ENCODE peak calls at places on chromosome 13, in five cellular contexts. S is cardiac fibroblast; G is thoracic aorta; N is AG09309; Y is CD8-positive, alpha-beta T cell. D is an unnamed sample.

GRCh38 chr13:97253581-97254293 is 31.6 kb downstream of the MBNL2 start:
- DNase-seq in S (no peak), Y (no peak), N (no peak), G (no peak), D (no peak)

GRCh38 chr13:49502954-49503353 is 7.2 kb downstream of the PHF11 start:
- DNase-seq in N (no peak), S (peak; percentile 84), G (no peak), Y (no peak), D (peak; percentile 90)

GRCh38 chr13:37414667-37415066 is 183.9 kb downstream of the POSTN start:
- DNase-seq in N (no peak), S (no peak), G (no peak), Y (no peak), D (no peak)

GRCh38 chr13:37479901-37480300 is 118.7 kb downstream of the POSTN start:
- DNase-seq in N (no peak), S (peak; percentile 44), Y (no peak), G (no peak), D (peak; percentile 46)

GRCh38 chr13:101875091-101875490 is 422.6 kb downstream of the ITGBL1 start:
- DNase-seq in N (no peak), G (no peak), S (no peak), Y (no peak), D (no peak)

GRCh38 chr13:46149272-46150133 is 32.5 kb downstream of the LCP1 start:
- DNase-seq in G (no peak), Y (no peak), N (no peak), S (no peak), D (peak; percentile 85)

GRCh38 chr13:36130542-36131214 is 504 bp downstream of the DCLK1 start:
- DNase-seq in S (peak; percentile 15), N (no peak), Y (no peak), G (no peak), D (peak; percentile 16)

GRCh38 chr13:97537110-97537509 is 103.1 kb downstream of the RAP2A start:
- DNase-seq in Y (no peak), N (no peak), G (no peak), S (no peak), D (no peak)

GRCh38 chr13:67515895-67516294 is 285.8 kb upstream of the PCDH9 start:
- DNase-seq in S (peak; percentile 1), G (no peak), Y (no peak), N (no peak), D (peak; percentile 82)

GRCh38 chr13:44425815-44426078 is 52.1 kb downstream of the SERP2 start:
- DNase-seq in S (no peak), G (no peak), Y (no peak), N (no peak), D (no peak)

GRCh38 chr13:49643003-49643651 is 14.8 kb downstream of the ARL11 start:
- DNase-seq in G (no peak), N (no peak), Y (no peak), S (no peak), D (no peak)

GRCh38 chr13:26300140-26300539 is 46.2 kb downstream of the CDK8 start:
- DNase-seq in Y (no peak), S (peak; percentile 50), N (no peak), G (no peak), D (peak; percentile 72)

GRCh38 chr13:74087304-74087703 is 46.9 kb downstream of the KLF12 start:
- DNase-seq in G (no peak), N (no peak), S (no peak), Y (no peak), D (no peak)

DNA sequence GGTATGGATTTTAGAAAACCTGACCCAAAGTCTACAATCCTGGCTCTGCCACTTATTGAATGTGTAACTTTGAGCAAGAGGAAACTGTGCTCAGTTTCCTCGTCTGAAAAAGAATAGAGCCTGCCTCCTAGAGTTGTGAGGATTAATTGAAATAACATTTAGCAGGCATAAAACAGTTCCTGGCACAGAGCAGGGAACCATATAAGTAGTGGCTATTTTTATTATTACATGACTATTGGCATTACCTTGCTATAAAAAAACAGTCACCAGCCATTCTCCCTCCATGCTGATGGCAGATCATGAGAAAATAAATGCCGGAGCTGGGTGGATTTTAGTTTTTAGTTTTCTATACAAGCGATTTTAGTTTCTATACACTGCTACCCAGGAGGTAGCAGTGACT is 5.8 kb downstream of the DOCK9 start:
- DNase-seq in G (no peak), Y (no peak), S (no peak), N (no peak), D (no peak)
- H3K4me3 ChIP-seq in G (no peak overlapping the region), Y (no peak overlapping the region), S (no peak overlapping the region), N (no peak overlapping the region), D (no peak overlapping the region)

DNA sequence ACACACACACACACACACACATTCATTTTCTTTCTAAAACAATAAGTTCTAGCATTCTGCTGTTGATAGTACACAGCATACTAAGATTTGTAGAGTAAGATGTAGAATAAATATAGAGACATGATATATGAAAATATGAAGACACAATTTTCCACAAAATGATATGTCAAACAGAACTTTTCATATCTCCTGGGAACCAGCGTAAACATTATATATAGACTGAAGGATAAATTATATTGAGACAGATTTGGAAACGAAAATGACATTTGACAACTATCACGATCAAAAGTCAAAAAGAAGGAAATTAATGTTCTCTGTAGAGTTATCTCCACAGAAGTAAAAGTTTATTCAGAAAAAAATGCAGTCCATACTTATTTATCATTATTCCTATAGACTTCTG is 1605.7 kb upstream of the SLC10A2 start:
- DNase-seq in G (no peak), S (no peak), Y (no peak), N (no peak), D (no peak)
- TF ChIP-seq CTCF in G (no peak), S (no peak), Y (no peak), N (no peak), D (no peak)

DNA sequence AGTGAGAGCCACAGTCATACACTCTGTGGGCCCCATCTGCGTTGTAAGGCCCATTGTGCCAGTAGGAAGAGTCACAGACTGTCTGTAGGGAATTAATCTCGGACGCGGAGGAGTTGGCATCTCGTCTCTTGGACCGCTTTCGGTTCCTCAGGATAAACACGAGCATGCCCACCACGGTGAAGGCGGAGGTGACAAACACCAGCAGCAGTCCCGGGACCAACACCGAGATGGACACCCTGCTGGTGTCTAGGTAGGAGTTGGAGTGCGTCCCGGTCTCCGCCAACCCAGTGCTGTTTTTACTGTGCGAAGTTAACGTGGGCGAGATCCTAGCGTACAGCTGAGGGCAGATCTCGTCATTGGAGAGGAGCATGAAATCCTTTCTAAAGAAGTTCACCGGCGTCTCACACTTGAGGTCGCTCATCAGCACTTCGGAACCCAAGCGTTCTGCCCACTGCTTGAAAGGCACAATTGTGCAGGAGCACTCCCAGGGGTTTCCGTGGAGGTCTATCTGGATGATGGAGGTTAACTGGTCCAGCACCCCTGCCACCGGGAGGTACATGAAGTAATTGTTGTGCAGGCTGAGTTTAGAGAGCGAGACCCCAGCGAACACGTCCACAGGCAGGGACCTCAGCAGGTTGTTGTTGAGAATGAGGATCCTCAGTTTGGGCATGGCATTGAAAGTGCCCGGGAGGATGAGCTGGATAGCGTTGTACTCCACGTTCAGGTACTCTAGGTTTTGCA is 2.7 kb downstream of the SLITRK1 start:
- DNase-seq in G (no peak), Y (no peak), N (no peak), S (no peak), D (no peak)
- H3K4me3 ChIP-seq in G (peak overlapping the region; percentile 66), Y (no peak overlapping the region), N (peak overlapping the region; percentile 72), S (no peak overlapping the region), D (peak overlapping the region; percentile 50)

GRCh38 chr13:51768378-51768921 is 35.5 kb downstream of the DHRS12 start:
- DNase-seq in Y (no peak), N (no peak), S (no peak), G (no peak), D (no peak)
- TF ChIP-seq CTCF in Y (no peak), N (no peak), S (peak; percentile 27), G (no peak), D (peak; percentile 39)

GRCh38 chr13:110333837-110334236 is 26.8 kb downstream of the COL4A2 start:
- DNase-seq in G (no peak), N (no peak), Y (no peak), S (no peak), D (no peak)
- H3K4me3 ChIP-seq in G (no peak overlapping the region), N (no peak overlapping the region), Y (no peak overlapping the region), S (no peak overlapping the region), D (no peak overlapping the region)

GRCh38 chr13:76882431-76882830 is 3.8 kb downstream of the KCTD12 start:
- DNase-seq in Y (no peak), N (peak; percentile 65), S (peak; percentile 69), G (no peak), D (peak; percentile 82)

GRCh38 chr13:76886005-76886291 is 257 bp downstream of the KCTD12 start:
- DNase-seq in N (no peak), S (no peak), G (no peak), Y (no peak), D (no peak)

GRCh38 chr13:76885203-76886004 is 801 bp downstream of the KCTD12 start:
- DNase-seq in S (peak; percentile 83), Y (peak; percentile 50), N (no peak), G (no peak), D (peak; percentile 86)

GRCh38 chr13:76884571-76885202 is 1.5 kb downstream of the KCTD12 start:
- DNase-seq in N (no peak), S (peak; percentile 43), G (no peak), Y (no peak), D (peak; percentile 60)

GRCh38 chr13:76884167-76884566 is 2.0 kb downstream of the KCTD12 start:
- DNase-seq in N (no peak), Y (no peak), S (peak; percentile 72), G (no peak), D (peak; percentile 79)
- TF ChIP-seq CTCF in N (peak; percentile 31), Y (no peak), S (peak; percentile 44), G (peak; percentile 36), D (peak; percentile 76)

GRCh38 chr13:114062754-114063153 is 69.7 kb downstream of the RASA3 start:
- DNase-seq in G (no peak), N (no peak), S (no peak), Y (no peak), D (no peak)
- H3K4me3 ChIP-seq in G (no peak overlapping the region), N (no peak overlapping the region), S (no peak overlapping the region), Y (no peak overlapping the region), D (no peak overlapping the region)

GRCh38 chr13:107518780-107519179 is 696.6 kb downstream of the LIG4 start:
- DNase-seq in Y (no peak), S (no peak), N (no peak), G (no peak), D (no peak)
- TF ChIP-seq CTCF in Y (no peak), S (no peak), N (no peak), G (no peak), D (no peak)

D was measured in choroid plexus epithelial cell.